ENCODE peak calls at places on chromosomes 16 and 17, in four cellular contexts. N is brain microvascular endothelial cell, W is AG10803, J is AG04450. B is an unnamed sample.

GRCh38 chr17:27315322-27315721 is 21.4 kb downstream of the WSB1 start:
- DNase-seq in N (peak), W (peak), J (peak), B (peak)

GRCh38 chr17:10699861-10700260 is 2.5 kb downstream of the ADPRM start:
- DNase-seq in N (peak), W (peak), J (no peak), B (no peak)

GRCh38 chr17:49624896-49625295 is 49.2 kb downstream of the NXPH3 start:
- DNase-seq in N (peak), W (peak), J (no peak), B (no peak)

GRCh38 chr17:74759243-74759801 is 10.9 kb downstream of the NHERF1 start:
- DNase-seq in N (no peak), W (no peak), J (no peak), B (no peak)

GRCh38 chr16:56610017-56610608 is 1.7 kb downstream of the MT2A start:
- DNase-seq in N (peak), W (peak), J (no peak), B (no peak)

GRCh38 chr16:871562-872330 is 71.2 kb upstream of the GNG13 start:
- DNase-seq in N (no peak), W (no peak), J (no peak), B (no peak)

GRCh38 chr16:28494141-28494851 is at the start of gene APOBR:
- DNase-seq in N (no peak), W (no peak), J (no peak), B (no peak)

GRCh38 chr16:30458561-30459394 is 13.1 kb upstream of the SEPHS2 start:
- DNase-seq in N (no peak), W (no peak), J (no peak), B (no peak)

GRCh38 chr17:4856271-4856936 is 23.3 kb downstream of the MINK1 start:
- DNase-seq in N (no peak), W (no peak), J (no peak), B (no peak)

GRCh38 chr17:44636562-44636961 is 19.7 kb upstream of the MEIOC start:
- DNase-seq in N (peak), W (peak), J (peak), B (no peak)

GRCh38 chr16:3058173-3059030 is 7.0 kb upstream of the IL32 start:
- DNase-seq in N (no peak), W (peak), J (no peak), B (peak)

GRCh38 chr16:81848306-81848853 is 69.3 kb downstream of the PLCG2 start:
- DNase-seq in N (no peak), W (no peak), J (no peak), B (no peak)

GRCh38 chr17:7046127-7046724 is 2.3 kb upstream of the SLC16A11 start:
- DNase-seq in N (no peak), W (no peak), J (no peak), B (no peak)

GRCh38 chr17:14317383-14317782 is 16.5 kb downstream of the HS3ST3B1 start:
- DNase-seq in N (no peak), W (no peak), J (no peak), B (no peak)

GRCh38 chr17:30291571-30292489 is at the start of gene BLMH:
- DNase-seq in N (peak), W (peak), J (peak), B (peak)

GRCh38 chr17:41442772-41443171 is 2.0 kb upstream of the KRT38 start:
- DNase-seq in N (peak), W (peak), J (no peak), B (no peak)

GRCh38 chr17:16432017-16432416 is 16.6 kb downstream of the TRPV2 start:
- DNase-seq in N (no peak), W (no peak), J (no peak), B (no peak)

GRCh38 chr17:74161501-74161850 is 42.0 kb upstream of the RPL38 start:
- DNase-seq in N (no peak), W (no peak), J (no peak), B (no peak)

GRCh38 chr17:28849281-28849680 is 5.5 kb upstream of the ERAL1 start:
- DNase-seq in N (no peak), W (no peak), J (no peak), B (no peak)

GRCh38 chr17:73148540-73149334 is 16.1 kb upstream of the SSTR2 start:
- DNase-seq in N (no peak), W (no peak), J (no peak), B (no peak)

GRCh38 chr17:7932949-7933348 is 943 bp downstream of the CNTROB start:
- DNase-seq in N (peak), W (peak), J (no peak), B (no peak)

DNA sequence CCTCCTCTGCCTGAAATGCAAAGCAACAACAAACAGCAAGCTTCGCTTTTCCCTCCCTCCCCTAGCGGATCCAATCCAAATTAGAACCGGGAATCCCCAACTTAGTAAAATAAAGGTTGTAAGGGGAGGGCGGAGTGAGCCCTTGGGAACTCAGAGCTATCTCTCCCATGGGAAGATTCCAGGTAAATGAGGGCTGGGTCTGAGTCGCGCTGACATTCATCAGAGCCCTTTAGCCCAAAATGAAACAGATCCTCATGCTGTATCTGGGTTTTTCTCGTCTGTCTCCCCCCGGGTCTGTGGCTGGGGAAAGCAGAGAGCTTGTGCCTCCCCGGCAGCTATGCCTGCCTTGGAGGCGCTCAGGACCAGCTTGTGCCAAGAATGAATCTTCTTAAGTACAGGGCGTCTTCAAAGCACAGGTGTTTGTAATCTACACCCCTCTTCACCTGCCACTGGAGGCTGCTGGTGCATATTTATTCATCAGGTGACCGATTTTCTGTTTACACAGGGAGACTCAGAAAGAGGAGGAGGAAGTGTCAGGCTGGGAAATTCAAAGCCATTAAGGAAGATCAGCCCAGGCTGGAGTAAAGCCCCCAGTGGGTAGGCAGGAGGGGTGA is 55.0 kb upstream of the GSE1 start:
- DNase-seq in N (no peak), W (no peak), J (no peak), B (no peak)
- TF ChIP-seq CTCF in N (no peak), W (no peak), J (no peak), B (no peak)

DNA sequence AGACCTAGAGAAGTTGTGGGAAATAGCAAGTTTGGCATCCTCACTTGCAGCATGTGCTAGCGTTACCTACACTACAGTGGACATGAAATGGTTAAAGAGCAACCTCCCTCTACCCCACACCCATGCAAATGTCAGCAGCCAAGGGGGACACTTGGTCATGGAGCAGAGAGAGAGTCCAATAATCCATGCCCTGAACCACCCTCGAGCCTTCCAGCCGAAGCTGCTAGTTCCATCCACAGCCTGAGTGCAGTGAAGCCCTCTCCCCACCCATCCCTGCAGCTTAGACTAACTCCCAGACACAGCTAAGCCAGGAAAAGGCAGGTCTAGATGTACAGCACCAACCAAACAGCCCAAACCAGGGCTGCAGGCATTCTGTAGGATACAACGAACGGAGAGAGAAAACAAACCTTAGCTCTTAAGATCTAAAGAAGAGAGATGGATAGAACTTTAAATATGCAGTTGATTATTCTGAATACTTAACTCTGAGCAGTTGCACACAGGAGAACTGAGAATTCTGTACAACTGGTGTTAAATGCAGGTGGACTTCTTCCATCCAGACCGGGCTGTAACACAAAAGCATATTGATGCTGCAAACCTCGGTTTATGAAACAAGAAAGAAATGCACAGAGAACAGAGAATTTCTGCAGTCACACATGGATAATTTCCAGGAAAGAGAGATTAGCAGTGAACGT is 93.8 kb downstream of the SALL1 start:
- DNase-seq in N (no peak), W (no peak), J (no peak), B (no peak)
- TF ChIP-seq CTCF in N (no peak), W (no peak), J (no peak), B (no peak)

DNA sequence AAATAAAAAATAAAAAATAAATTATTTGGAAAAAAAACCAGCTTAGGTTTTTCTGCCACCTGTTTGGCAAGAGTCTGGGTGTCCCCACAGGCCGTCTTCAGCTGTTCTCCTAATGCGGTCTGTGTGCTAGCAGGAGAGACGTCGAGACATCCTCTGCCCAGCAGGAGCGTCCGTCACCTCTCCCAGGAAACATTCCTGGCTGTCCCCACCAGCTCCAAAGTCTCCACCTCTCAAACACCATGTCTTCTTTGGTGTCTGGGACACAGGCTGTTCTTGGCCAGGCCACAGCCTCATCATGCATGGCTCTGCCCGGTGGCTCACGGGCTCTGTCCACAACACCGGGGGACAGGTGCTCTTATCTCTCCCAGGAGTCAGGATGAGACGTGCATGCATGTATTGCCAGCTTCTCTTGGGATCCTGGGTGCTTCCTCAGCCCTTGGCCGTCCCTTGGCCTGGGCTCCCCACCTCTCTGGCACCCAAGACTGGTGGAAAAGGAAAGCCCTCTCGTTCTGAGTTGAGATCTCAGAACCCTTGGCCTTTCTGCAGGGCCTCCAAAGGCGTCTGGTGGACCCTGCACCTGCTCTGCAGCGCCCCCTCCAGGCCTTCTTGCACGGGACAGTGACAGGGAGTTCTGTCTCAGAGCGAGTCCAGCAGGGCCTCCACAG is 84.9 kb upstream of the CBX4 start:
- DNase-seq in N (no peak), W (no peak), J (no peak), B (peak)
- TF ChIP-seq CTCF in N (peak), W (peak), J (peak), B (peak)

DNA sequence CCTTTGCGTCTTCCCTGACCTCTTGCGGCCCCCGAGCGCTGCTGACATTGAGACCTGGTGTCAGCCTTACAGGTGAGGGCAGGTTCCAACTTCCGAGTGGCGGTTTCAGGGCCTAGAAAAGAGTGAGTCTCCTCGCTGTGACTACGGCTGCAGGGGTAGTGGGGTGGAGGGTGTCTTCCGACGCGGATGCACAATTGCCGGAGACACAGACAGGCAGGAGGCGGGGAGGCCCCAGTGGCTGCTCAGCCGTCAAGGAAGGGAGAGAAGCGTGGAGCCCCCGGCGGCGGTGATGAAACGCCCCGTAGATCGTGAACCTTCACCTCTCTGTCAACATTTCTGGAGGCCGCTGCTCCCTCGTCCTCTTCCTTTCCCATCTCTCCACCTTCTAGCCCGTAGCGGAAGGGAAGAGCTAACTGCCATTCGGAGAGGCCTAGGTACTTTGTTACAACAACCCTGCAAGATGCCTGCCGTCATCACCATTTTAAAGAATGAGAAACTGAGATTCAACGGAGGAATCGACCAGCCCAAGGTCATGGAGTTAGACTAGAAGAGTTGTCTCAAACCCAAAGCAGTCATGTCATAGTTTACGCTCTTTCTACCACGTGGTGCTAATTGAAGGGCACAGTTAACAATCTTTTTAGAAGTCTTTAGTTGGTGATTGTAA is 485 bp downstream of the DNAJA3 start:
- DNase-seq in N (no peak), W (no peak), J (no peak), B (no peak)
- TF ChIP-seq CTCF in N (no peak), W (no peak), J (no peak), B (peak)

DNA sequence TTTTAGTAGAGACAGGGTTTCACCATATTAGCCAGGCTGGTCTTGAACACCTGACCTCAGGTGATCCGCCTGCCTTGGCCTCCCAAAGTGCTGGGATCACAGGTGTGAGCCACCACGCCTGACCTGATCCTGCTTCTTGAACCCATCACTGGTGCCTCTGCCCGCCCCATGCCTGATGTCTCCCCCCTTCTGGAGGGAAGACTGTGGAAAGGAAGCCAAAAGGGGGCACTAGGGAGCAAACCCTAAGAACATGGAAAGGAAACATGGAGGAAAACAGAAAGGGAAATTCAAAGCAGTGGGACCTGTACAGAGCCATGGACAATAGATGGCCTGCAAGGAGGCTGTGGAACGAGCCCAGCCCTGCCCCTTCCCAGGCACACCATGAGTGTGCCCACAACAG is 31.1 kb upstream of the FASN start:
- DNase-seq in N (no peak), W (no peak), J (no peak), B (no peak)
- TF ChIP-seq CTCF in N (peak), W (no peak), J (peak), B (no peak)